ENCODE peak calls at places on chromosome X, in four cellular contexts. F, T, U and B are unnamed samples.
A peak's percentile ranks its signal among the peaks of the same experiment; 100 is the strongest.

GRCh38 chrX:105765691-105766090 is 56.6 kb upstream of the NRK start:
- DNase-seq in F (no peak), T (no peak), U (no peak), B (no peak)

GRCh38 chrX:71627588-71628404 is 9.5 kb upstream of the CXCR3 start:
- DNase-seq in U (no peak), F (no peak), T (no peak), B (no peak)

GRCh38 chrX:78708830-78709229 is 38.7 kb upstream of the LPAR4 start:
- DNase-seq in F (no peak), U (no peak), T (no peak), B (no peak)

GRCh38 chrX:74293343-74293946 is 10.5 kb upstream of the ZCCHC13 start:
- DNase-seq in F (peak; percentile 46), T (peak; percentile 86), U (peak; percentile 81), B (peak; percentile 46)

GRCh38 chrX:31223817-31224216 is 152.0 kb upstream of the FTHL17 start:
- DNase-seq in T (peak; percentile 80), U (no peak), F (no peak), B (no peak)

GRCh38 chrX:38165023-38165422 is 55.6 kb downstream of the SRPX start:
- DNase-seq in F (no peak), U (no peak), T (no peak), B (no peak)

GRCh38 chrX:109830157-109830703 is 97.2 kb upstream of the ACSL4 start:
- DNase-seq in T (peak; percentile 6), F (no peak), U (no peak), B (no peak)

GRCh38 chrX:68455151-68455510 is 21.8 kb upstream of the OPHN1 start:
- DNase-seq in U (no peak), T (no peak), F (no peak), B (no peak)

GRCh38 chrX:86604620-86605019 is 456.4 kb downstream of the DACH2 start:
- DNase-seq in U (no peak), T (no peak), F (no peak), B (no peak)

GRCh38 chrX:119636419-119636818 is 30.2 kb upstream of the NKRF start:
- DNase-seq in U (no peak), T (no peak), F (no peak), B (no peak)

GRCh38 chrX:5898463-5898862 is 330.2 kb downstream of the NLGN4X start:
- DNase-seq in F (no peak), U (no peak), T (no peak), B (no peak)

GRCh38 chrX:114962209-114962608 is 55.2 kb downstream of the IL13RA2 start:
- DNase-seq in T (no peak), U (no peak), F (no peak), B (no peak)

GRCh38 chrX:10467793-10468192 is 152.6 kb downstream of the MID1 start:
- DNase-seq in T (peak; percentile 59), F (no peak), U (no peak), B (no peak)
- H3K27ac ChIP-seq in T (peak overlapping the region; percentile 39), F (no peak overlapping the region), U (no peak overlapping the region), B (peak overlapping the region; percentile 42)

GRCh38 chrX:46165411-46165810 is 379.8 kb downstream of the ZNF674 start:
- DNase-seq in U (no peak), T (peak; percentile 73), F (no peak), B (no peak)

GRCh38 chrX:46165866-46166265 is 379.4 kb downstream of the ZNF674 start:
- DNase-seq in T (no peak), U (no peak), F (no peak), B (no peak)

GRCh38 chrX:46168254-46168653 is 377.0 kb downstream of the ZNF674 start:
- DNase-seq in T (no peak), U (no peak), F (no peak), B (no peak)

GRCh38 chrX:46173159-46173558 is 372.1 kb downstream of the ZNF674 start:
- DNase-seq in U (no peak), F (no peak), T (no peak), B (no peak)

DNA sequence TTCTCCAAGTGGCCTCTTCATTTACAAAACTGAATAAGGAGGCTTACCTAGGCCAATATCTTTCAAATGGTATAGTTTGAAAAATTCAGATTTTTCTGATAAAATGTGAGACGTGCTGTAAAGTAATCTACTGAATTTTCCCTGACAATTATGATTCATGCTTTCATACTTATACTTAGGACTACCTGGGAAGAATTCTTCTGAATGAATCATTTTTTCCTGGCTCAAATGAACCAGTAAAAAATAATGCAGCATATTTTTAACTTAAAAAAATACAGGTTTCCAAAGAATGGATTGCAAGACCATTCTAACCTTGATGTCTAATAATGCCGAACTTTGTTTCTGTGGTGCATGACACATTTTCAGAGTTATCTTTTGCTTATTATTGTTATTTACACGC is 375.4 kb downstream of the ZNF674 start:
- DNase-seq in F (no peak), T (peak; percentile 5), U (no peak), B (no peak)
- H3K27ac ChIP-seq in F (no peak overlapping the region), T (no peak overlapping the region), U (no peak overlapping the region), B (no peak overlapping the region)

GRCh38 chrX:3806630-3807029 is 93.2 kb upstream of the PRKX start:
- DNase-seq in U (no peak), T (no peak), F (no peak), B (no peak)

GRCh38 chrX:3815896-3816664 is 102.6 kb upstream of the PRKX start:
- DNase-seq in U (peak; percentile 55), F (peak; percentile 20), T (peak; percentile 54), B (peak; percentile 33)

GRCh38 chrX:3807906-3808305 is 94.5 kb upstream of the PRKX start:
- DNase-seq in U (no peak), F (no peak), T (no peak), B (no peak)

DNA sequence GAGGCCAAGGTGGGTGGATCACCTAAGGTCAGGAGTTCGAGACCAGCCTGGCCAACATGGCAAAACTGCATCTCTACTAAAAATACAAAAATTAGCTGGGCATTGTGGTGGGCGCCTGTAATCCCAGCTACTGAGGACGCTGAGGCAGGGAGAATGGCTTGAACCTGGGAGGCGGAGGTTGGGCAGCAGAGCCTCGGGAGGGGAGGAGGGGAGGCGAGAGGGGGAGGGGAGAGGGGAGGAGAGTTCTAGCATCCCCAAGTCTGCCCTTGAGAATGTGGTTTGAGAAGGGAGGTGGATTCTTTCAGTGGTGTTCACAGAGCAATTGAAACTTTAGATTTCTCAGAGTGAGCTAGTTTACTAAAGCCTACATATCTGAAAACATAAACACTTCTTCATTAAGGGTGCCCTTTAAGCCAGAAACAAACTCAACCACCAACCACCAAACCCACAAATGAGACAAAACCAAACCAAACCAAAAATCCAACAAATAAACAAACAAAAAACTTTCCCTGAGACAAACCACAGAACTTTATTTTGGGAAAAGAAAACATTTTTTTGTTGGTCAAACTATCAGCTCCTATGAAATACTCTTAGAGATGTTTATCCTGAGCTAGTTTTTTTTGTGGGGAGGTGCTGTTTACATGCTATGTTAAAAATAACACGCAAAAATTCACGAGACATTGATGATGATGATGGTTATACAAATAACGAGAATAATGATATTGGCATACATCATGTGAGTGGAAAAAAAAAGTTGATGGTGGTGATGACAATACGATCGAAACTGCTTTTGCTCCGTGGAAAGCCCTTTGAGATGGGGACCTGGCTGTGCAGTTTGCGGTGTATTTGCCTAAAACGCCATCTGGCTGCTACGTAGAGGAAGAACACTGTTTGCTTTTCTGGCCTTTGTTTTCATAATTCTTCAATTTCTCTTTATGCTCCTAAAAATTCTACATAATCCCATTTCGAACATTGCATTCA is 98.2 kb upstream of the PRKX start:
- DNase-seq in T (peak; percentile 65), F (no peak), U (no peak), B (peak; percentile 58)
- H3K27ac ChIP-seq in T (no peak overlapping the region), F (no peak overlapping the region), U (no peak overlapping the region), B (no peak overlapping the region)

GRCh38 chrX:24838624-24839023 is 144.9 kb downstream of the POLA1 start:
- DNase-seq in F (peak; percentile 12), U (no peak), T (peak; percentile 27), B (no peak)
- H3K27ac ChIP-seq in F (no peak overlapping the region), U (peak overlapping the region; percentile 60), T (no peak overlapping the region), B (no peak overlapping the region)

GRCh38 chrX:136207546-136207945 is 43.7 kb downstream of the MAP7D3 start:
- DNase-seq in F (no peak), U (no peak), T (no peak), B (no peak)
- H3K27ac ChIP-seq in F (no peak overlapping the region), U (peak overlapping the region; percentile 95), T (no peak overlapping the region), B (no peak overlapping the region)

DNA sequence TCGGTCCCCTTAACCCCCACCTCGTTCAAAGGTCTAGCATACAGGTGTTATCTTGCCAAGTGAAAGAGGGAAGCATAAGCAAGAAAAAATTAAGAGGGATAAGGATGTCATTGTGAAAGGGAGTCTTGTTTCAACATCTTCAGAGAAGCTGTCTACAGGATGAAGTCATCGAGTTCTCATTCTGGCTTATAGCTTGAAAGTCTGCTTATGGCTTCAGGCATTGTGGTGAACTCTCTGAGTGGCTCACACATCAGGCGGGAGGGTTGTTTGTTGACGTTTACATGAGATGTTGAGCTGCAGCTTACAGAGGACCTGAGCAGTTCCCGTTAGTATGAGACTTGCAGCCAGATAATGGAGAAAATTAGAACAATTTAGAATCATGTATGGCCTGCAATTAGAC is 16.6 kb downstream of the MAGEA9B start:
- DNase-seq in T (peak; percentile 74), F (no peak), U (no peak), B (peak; percentile 10)
- H3K27ac ChIP-seq in T (no peak overlapping the region), F (no peak overlapping the region), U (no peak overlapping the region), B (no peak overlapping the region)